ENCODE peak calls at places on chromosome 20, in ten cellular contexts. X, D, R, H, C, I, T, U, S and O are unnamed samples.

GRCh38 chr20:58623579-58624473 is 27.3 kb upstream of the STX16 start:
- DNase-seq in H (no peak), U (no peak), C (peak; percentile 91), T (peak; percentile 87), R (no peak), D (no peak), X (peak; percentile 22), I (peak; percentile 93), S (peak; percentile 94), O (peak; percentile 86)

GRCh38 chr20:61818746-61819483 is 246.8 kb downstream of the TAF4 start:
- DNase-seq in D (no peak), X (no peak), H (no peak), U (no peak), S (no peak), T (no peak), R (no peak), C (no peak), I (no peak), O (peak; percentile 53)

GRCh38 chr20:20498081-20498861 is 130.4 kb downstream of the INSM1 start:
- DNase-seq in C (no peak), R (no peak), U (no peak), T (no peak), S (peak; percentile 12), I (no peak), H (no peak), X (no peak), D (no peak), O (no peak)

GRCh38 chr20:25015986-25016385 is 23.4 kb upstream of the APMAP start:
- DNase-seq in S (no peak), H (no peak), C (no peak), X (no peak), I (no peak), T (no peak), U (no peak), R (no peak), D (no peak), O (peak; percentile 47)

GRCh38 chr20:51667491-51667890 is 100.7 kb downstream of the ATP9A start:
- DNase-seq in C (no peak), T (no peak), R (no peak), I (no peak), D (no peak), S (no peak), H (no peak), X (no peak), U (no peak), O (no peak)

GRCh38 chr20:1415667-1416468 is 23.0 kb upstream of the FKBP1A start:
- DNase-seq in U (no peak), X (no peak), I (peak; percentile 99), D (no peak), S (peak; percentile 99), T (peak; percentile 93), H (no peak), R (no peak), C (peak; percentile 98), O (no peak)

GRCh38 chr20:61548069-61548468 is 296.0 kb downstream of the CDH4 start:
- DNase-seq in H (no peak), R (no peak), X (no peak), D (no peak), S (no peak), U (no peak), I (no peak), C (no peak), T (no peak), O (peak; percentile 11)

GRCh38 chr20:44637042-44637441 is 14.5 kb downstream of the ADA start:
- DNase-seq in C (no peak), X (no peak), U (no peak), D (no peak), I (no peak), T (no peak), R (no peak), H (no peak), S (no peak), O (no peak)

GRCh38 chr20:13276945-13277582 is 56.0 kb downstream of the ISM1 start:
- DNase-seq in T (no peak), I (no peak), R (no peak), S (no peak), H (no peak), U (no peak), D (no peak), X (no peak), C (no peak), O (no peak)

GRCh38 chr20:400451-401275 is 7.4 kb upstream of the RBCK1 start:
- DNase-seq in R (no peak), H (no peak), S (no peak), I (peak; percentile 21), X (no peak), D (no peak), T (no peak), C (no peak), U (no peak), O (no peak)

GRCh38 chr20:44979090-44979621 is 12.8 kb downstream of the STK4 start:
- DNase-seq in R (no peak), X (no peak), U (peak; percentile 83), D (peak; percentile 70), H (no peak), I (no peak), C (peak; percentile 60), T (peak; percentile 23), S (no peak), O (no peak)

GRCh38 chr20:61902213-61902869 is 163.3 kb downstream of the TAF4 start:
- DNase-seq in I (no peak), S (no peak), X (no peak), D (no peak), T (no peak), C (no peak), U (no peak), R (no peak), H (no peak), O (no peak)

GRCh38 chr20:62745959-62746288 is 37.3 kb downstream of the NTSR1 start:
- DNase-seq in H (no peak), C (no peak), R (no peak), I (no peak), D (no peak), X (no peak), S (no peak), U (no peak), T (no peak), O (no peak)

GRCh38 chr20:57772349-57772964 is 62.6 kb upstream of the PMEPA1 start:
- DNase-seq in H (peak; percentile 83), X (no peak), T (peak; percentile 54), D (no peak), U (no peak), C (peak; percentile 83), R (no peak), I (peak; percentile 93), S (peak; percentile 64), O (no peak)

GRCh38 chr20:53611449-53611894 is 17.8 kb upstream of the ZNF217 start:
- DNase-seq in S (peak; percentile 97), C (peak; percentile 98), H (no peak), U (no peak), I (peak; percentile 92), X (no peak), T (peak; percentile 99), D (no peak), R (no peak), O (no peak)

GRCh38 chr20:51360451-51361230 is 181.9 kb downstream of the NFATC2 start:
- DNase-seq in R (no peak), C (peak; percentile 99), H (no peak), I (peak; percentile 98), D (no peak), U (no peak), T (peak; percentile 98), X (no peak), S (peak; percentile 100), O (no peak)

GRCh38 chr20:24681634-24682495 is 212.4 kb downstream of the SYNDIG1 start:
- DNase-seq in I (no peak), S (no peak), H (no peak), R (no peak), T (no peak), D (no peak), X (no peak), U (no peak), C (no peak), O (peak; percentile 50)

GRCh38 chr20:34871966-34872603 is 571 bp downstream of the GGT7 start:
- DNase-seq in U (no peak), I (no peak), D (no peak), S (no peak), R (no peak), X (no peak), H (no peak), T (peak; percentile 7), C (no peak), O (no peak)

GRCh38 chr20:63775096-63775978 is 35.8 kb downstream of the SLC2A4RG start:
- DNase-seq in S (peak; percentile 10), C (no peak), U (peak; percentile 34), H (peak; percentile 89), I (no peak), X (peak; percentile 41), D (no peak), T (peak; percentile 10), R (no peak), O (peak; percentile 87)

GRCh38 chr20:3330046-3330741 is 77.3 kb downstream of the DNAAF9 start:
- DNase-seq in H (no peak), X (no peak), T (peak; percentile 88), U (no peak), D (no peak), R (no peak), S (peak; percentile 73), C (peak; percentile 6), I (no peak), O (no peak)

GRCh38 chr20:59733326-59733725 is 129.0 kb downstream of the PHACTR3 start:
- DNase-seq in U (no peak), I (no peak), D (no peak), R (no peak), T (no peak), X (no peak), C (no peak), H (no peak), S (no peak), O (no peak)

GRCh38 chr20:9609892-9610502 is 95.6 kb downstream of the LAMP5 start:
- DNase-seq in H (peak; percentile 73), R (no peak), S (peak; percentile 77), I (peak; percentile 74), C (peak; percentile 77), T (peak; percentile 73), U (no peak), X (peak; percentile 41), D (no peak), O (no peak)

GRCh38 chr20:19918965-19919329 is 98.2 kb upstream of the NAA20 start:
- DNase-seq in H (no peak), X (no peak), S (no peak), C (no peak), R (no peak), I (no peak), U (no peak), T (peak; percentile 61), D (no peak), O (no peak)

GRCh38 chr20:4113996-4114603 is 98.7 kb upstream of the RNF24 start:
- DNase-seq in X (no peak), T (no peak), R (no peak), D (no peak), C (no peak), I (no peak), H (no peak), U (no peak), S (no peak), O (no peak)

GRCh38 chr20:37543828-37544227 is 16.2 kb upstream of the BLCAP start:
- DNase-seq in H (peak; percentile 25), U (no peak), X (no peak), T (peak; percentile 50), D (no peak), I (peak; percentile 62), R (no peak), C (peak; percentile 42), S (peak; percentile 45), O (no peak)

GRCh38 chr20:23638309-23638708 is 554 bp upstream of the CST3 start:
- DNase-seq in U (no peak), H (no peak), D (no peak), C (no peak), T (no peak), R (no peak), I (no peak), S (no peak), X (no peak), O (no peak)

GRCh38 chr20:59938696-59939051 is 1.4 kb downstream of the PPP1R3D start:
- DNase-seq in S (peak; percentile 60), D (no peak), C (no peak), U (no peak), R (no peak), I (no peak), H (no peak), T (peak; percentile 47), X (no peak), O (no peak)

GRCh38 chr20:52800734-52801627 is 171.2 kb upstream of the TSHZ2 start:
- DNase-seq in D (no peak), I (peak; percentile 17), S (peak; percentile 15), H (no peak), U (no peak), T (no peak), X (no peak), R (no peak), C (no peak), O (no peak)